ENCODE peak calls at places on chromosomes 13 and 19, in ten cellular contexts. B, V, N, G, E, J, T, D, O and Z are unnamed samples.
A peak's percentile ranks its signal among the peaks of the same experiment; 100 is the strongest.

GRCh38 chr13:67635754-67636153 is 405.6 kb upstream of the PCDH9 start:
- DNase-seq in B (no peak), V (no peak), N (no peak), G (no peak), E (no peak), J (no peak), T (no peak), D (no peak), O (no peak), Z (no peak)

GRCh38 chr19:4580021-4580901 is 20.8 kb upstream of the SEMA6B start:
- DNase-seq in B (no peak), V (no peak), N (no peak), G (no peak), E (no peak), J (no peak), T (no peak), D (no peak), O (no peak), Z (no peak)

GRCh38 chr13:104769520-104769919 is 1703.3 kb upstream of the SLC10A2 start:
- DNase-seq in B (no peak), V (no peak), N (peak; percentile 1), G (no peak), E (no peak), J (no peak), T (no peak), D (no peak), O (no peak), Z (no peak)

GRCh38 chr19:6424190-6424938 is at the start of gene KHSRP:
- DNase-seq in B (no peak), V (peak; percentile 51), N (peak; percentile 15), G (no peak), E (no peak), J (peak; percentile 13), T (no peak), D (no peak), O (no peak), Z (no peak)

GRCh38 chr19:18940791-18941627 is at the start of gene HOMER3:
- DNase-seq in B (peak; percentile 72), V (peak; percentile 91), N (peak; percentile 60), G (no peak), E (peak; percentile 85), J (peak; percentile 62), T (no peak), D (peak; percentile 90), O (peak; percentile 67), Z (peak; percentile 33)

GRCh38 chr19:35716735-35716984 is 1.1 kb upstream of the KMT2B start:
- DNase-seq in B (no peak), V (peak; percentile 69), N (no peak), G (no peak), E (no peak), J (no peak), T (no peak), D (peak; percentile 74), O (no peak), Z (no peak)

GRCh38 chr19:45591004-45591637 is 6.5 kb upstream of the OPA3 start:
- DNase-seq in B (no peak), V (peak; percentile 46), N (no peak), G (no peak), E (peak; percentile 68), J (no peak), T (peak; percentile 12), D (peak; percentile 49), O (no peak), Z (no peak)

GRCh38 chr19:54114340-54114826 is 1.1 kb downstream of the TFPT start:
- DNase-seq in B (peak; percentile 57), V (peak; percentile 58), N (peak; percentile 42), G (no peak), E (peak; percentile 66), J (peak; percentile 52), T (no peak), D (no peak), O (no peak), Z (peak; percentile 41)

GRCh38 chr13:52036037-52036436 is 11.5 kb downstream of the UTP14C start:
- DNase-seq in B (no peak), V (no peak), N (no peak), G (no peak), E (no peak), J (no peak), T (no peak), D (no peak), O (no peak), Z (no peak)